ENCODE peak calls at places on chromosomes 2 and 18, in nine cellular contexts. O is psoas muscle, F is fibroblast of mammary gland, D is DND-41, W is AG04449, R is A549, J is endothelial cell of umbilical vein, I is mammary epithelial cell, K is WERI-Rb-1. N is an unnamed sample.

GRCh38 chr2:23199115-23199918 is 185.7 kb upstream of the KLHL29 start:
- DNase-seq in W (no peak), R (peak), D (peak), F (peak), O (no peak), J (no peak), I (peak), K (peak), N (no peak)

GRCh38 chr2:201779996-201780673 is 598 bp downstream of the ALS2 start:
- DNase-seq in I (no peak), W (no peak), R (peak), O (no peak), J (peak), D (no peak), K (peak), F (no peak), N (peak)

GRCh38 chr18:11175266-11175947 is 26.0 kb upstream of the PIEZO2 start:
- DNase-seq in W (peak), F (peak), J (no peak), K (no peak), I (no peak), R (no peak), D (no peak), O (no peak), N (peak)

GRCh38 chr2:109457811-109458210 is 156.0 kb downstream of the SEPTIN10 start:
- DNase-seq in W (no peak), F (no peak), I (no peak), D (no peak), R (no peak), J (no peak), K (no peak), O (no peak), N (peak)

GRCh38 chr2:1607236-1607920 is 136.9 kb downstream of the PXDN start:
- DNase-seq in K (no peak), F (no peak), R (no peak), I (no peak), W (no peak), D (no peak), J (no peak), O (no peak), N (no peak)

GRCh38 chr2:142217804-142218203 is 87.0 kb upstream of the LRP1B start:
- DNase-seq in F (peak), D (no peak), J (no peak), O (no peak), I (peak), R (no peak), W (no peak), K (no peak), N (peak)

GRCh38 chr2:233668605-233669260 is 3.0 kb upstream of the UGT1A9 start:
- DNase-seq in I (no peak), O (no peak), J (no peak), D (no peak), F (no peak), W (no peak), K (no peak), R (peak), N (no peak)

GRCh38 chr18:12462242-12462641 is 54.5 kb downstream of the PRELID3A start:
- DNase-seq in O (no peak), I (no peak), K (no peak), W (no peak), R (no peak), J (no peak), F (no peak), D (no peak), N (no peak)

GRCh38 chr2:206353685-206354084 is 79.2 kb downstream of the ZDBF2 start:
- DNase-seq in F (peak), I (no peak), J (no peak), R (peak), K (no peak), O (no peak), D (no peak), W (no peak), N (no peak)

GRCh38 chr18:39450958-39451357 is 1885.4 kb upstream of the CELF4 start:
- DNase-seq in F (no peak), O (no peak), I (no peak), R (no peak), J (no peak), K (no peak), W (no peak), D (no peak), N (no peak)

GRCh38 chr2:201363857-201364560 is 6.9 kb upstream of the FLACC1 start:
- DNase-seq in W (no peak), I (peak), O (no peak), K (peak), F (peak), R (peak), D (peak), J (peak), N (peak)

GRCh38 chr2:200525551-200525881 is 491 bp upstream of the SGO2 start:
- DNase-seq in D (no peak), J (no peak), R (no peak), K (no peak), W (no peak), I (no peak), F (no peak), O (no peak), N (no peak)

GRCh38 chr2:185583058-185583816 is 155.4 kb upstream of the FSIP2 start:
- DNase-seq in D (no peak), R (peak), I (peak), J (no peak), O (no peak), K (no peak), W (no peak), F (peak), N (peak)

GRCh38 chr2:7685342-7686015 is 768.3 kb downstream of the RNF144A start:
- DNase-seq in K (no peak), R (peak), W (no peak), D (no peak), J (no peak), F (peak), I (peak), O (no peak), N (no peak)

GRCh38 chr2:113915067-113915819 is 25.4 kb downstream of the ACTR3 start:
- DNase-seq in R (no peak), O (no peak), W (no peak), K (no peak), J (no peak), F (no peak), I (no peak), D (no peak), N (no peak)

GRCh38 chr2:54957321-54957999 is 92.8 kb downstream of the RTN4 start:
- DNase-seq in K (no peak), R (no peak), J (no peak), I (no peak), D (no peak), F (no peak), O (no peak), W (no peak), N (no peak)

GRCh38 chr18:69787825-69788547 is 159.7 kb downstream of the CD226 start:
- DNase-seq in F (peak), O (no peak), J (peak), R (peak), K (no peak), D (no peak), I (peak), W (peak), N (peak)

GRCh38 chr2:26519396-26519991 is 41.6 kb upstream of the OTOF start:
- DNase-seq in O (no peak), F (no peak), R (no peak), I (no peak), J (no peak), D (peak), W (no peak), K (peak), N (no peak)

GRCh38 chr2:85409719-85410583 is at the start of gene CAPG:
- DNase-seq in K (no peak), D (peak), J (no peak), O (peak), F (no peak), I (peak), R (peak), W (no peak), N (no peak)

GRCh38 chr2:231795525-231796327 is 9.5 kb downstream of the COPS7B start:
- DNase-seq in R (peak), O (no peak), W (no peak), D (no peak), K (no peak), F (peak), I (peak), J (peak), N (peak)

GRCh38 chr2:221461911-221462310 is 110.2 kb downstream of the EPHA4 start:
- DNase-seq in O (no peak), J (no peak), F (no peak), W (peak), D (no peak), R (no peak), K (no peak), I (peak), N (peak)

GRCh38 chr2:168666339-168666738 is 136.1 kb upstream of the NOSTRIN start:
- DNase-seq in J (no peak), F (peak), O (no peak), K (no peak), I (peak), R (no peak), D (no peak), W (no peak), N (peak)

GRCh38 chr2:147082850-147083522 is 761.8 kb upstream of the ACVR2A start:
- DNase-seq in D (peak), W (no peak), O (no peak), F (peak), J (peak), I (peak), K (peak), R (peak), N (peak)

GRCh38 chr2:216116418-216116817 is 7.3 kb downstream of the XRCC5 start:
- DNase-seq in O (no peak), J (no peak), W (no peak), F (no peak), K (no peak), D (no peak), I (no peak), R (no peak), N (no peak)

GRCh38 chr2:70461981-70462876 is 91.4 kb downstream of the TGFA start:
- DNase-seq in O (no peak), W (no peak), D (no peak), J (no peak), K (no peak), I (no peak), R (no peak), F (no peak), N (no peak)

GRCh38 chr18:50494569-50494968 is 65.3 kb upstream of the MAPK4 start:
- DNase-seq in K (no peak), J (no peak), F (peak), W (no peak), R (no peak), I (no peak), O (no peak), D (no peak), N (no peak)

GRCh38 chr2:134170269-134170668 is 83.6 kb upstream of the MGAT5 start:
- DNase-seq in F (peak), D (no peak), K (no peak), I (no peak), W (no peak), J (no peak), O (no peak), R (no peak), N (no peak)

GRCh38 chr18:57122906-57123510 is 23.9 kb upstream of the BOD1L2 start:
- DNase-seq in D (no peak), J (no peak), F (no peak), K (no peak), I (no peak), O (no peak), W (no peak), R (no peak), N (no peak)

GRCh38 chr2:228768818-228769217 is 502.3 kb downstream of the PID1 start:
- DNase-seq in J (no peak), F (peak), W (no peak), I (peak), D (no peak), K (no peak), R (no peak), O (no peak), N (peak)

GRCh38 chr2:100561191-100561590 is 1.6 kb upstream of the PDCL3 start:
- DNase-seq in R (no peak), F (peak), K (no peak), D (no peak), W (no peak), I (no peak), J (no peak), O (no peak), N (no peak)

GRCh38 chr2:21047161-21048009 is 3.5 kb upstream of the APOB start:
- DNase-seq in R (no peak), F (no peak), J (no peak), O (no peak), W (no peak), K (no peak), D (no peak), I (no peak), N (no peak)

DNA sequence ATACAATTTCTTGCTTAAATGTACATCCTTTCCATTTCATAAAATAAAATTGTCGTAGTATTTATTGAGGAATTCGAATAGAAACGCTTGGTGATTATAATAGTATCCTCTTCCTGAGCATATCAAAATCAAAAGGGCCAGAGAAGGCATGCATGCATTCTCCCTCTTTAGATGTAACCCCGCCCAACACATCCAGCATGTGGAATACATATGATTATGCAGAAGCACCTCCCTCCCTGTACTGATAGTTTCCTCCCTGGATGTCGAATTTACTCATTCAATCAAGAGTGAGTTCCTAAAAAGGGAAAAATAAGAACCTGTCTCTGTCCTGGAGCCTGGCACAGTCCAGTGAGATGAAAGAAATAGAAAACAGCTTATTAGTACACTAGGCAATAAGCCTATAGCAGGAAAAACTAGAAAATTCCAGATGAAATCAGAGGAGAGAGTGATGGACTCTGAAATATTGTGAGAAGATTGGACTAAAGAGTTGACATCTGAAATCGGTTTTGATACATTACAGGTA is 262.9 kb downstream of the RDH14 start:
- DNase-seq in O (no peak), R (no peak), F (no peak), K (no peak), I (no peak), J (peak), W (no peak), D (no peak), N (no peak)
- H3K4me3 ChIP-seq in O (no peak), R (no peak), F (no peak), K (no peak), I (no peak), J (peak), W (no peak), D (no peak), N (no peak)

GRCh38 chr2:167292430-167293171 is 404.3 kb downstream of the XIRP2 start:
- DNase-seq in W (peak), K (peak), D (no peak), F (peak), J (peak), I (peak), R (peak), O (peak), N (peak)
- TF ChIP-seq CTCF in W (peak), K (peak), D (no peak), F (peak), J (peak), I (no peak), R (peak), O (no peak), N (peak)

DNA sequence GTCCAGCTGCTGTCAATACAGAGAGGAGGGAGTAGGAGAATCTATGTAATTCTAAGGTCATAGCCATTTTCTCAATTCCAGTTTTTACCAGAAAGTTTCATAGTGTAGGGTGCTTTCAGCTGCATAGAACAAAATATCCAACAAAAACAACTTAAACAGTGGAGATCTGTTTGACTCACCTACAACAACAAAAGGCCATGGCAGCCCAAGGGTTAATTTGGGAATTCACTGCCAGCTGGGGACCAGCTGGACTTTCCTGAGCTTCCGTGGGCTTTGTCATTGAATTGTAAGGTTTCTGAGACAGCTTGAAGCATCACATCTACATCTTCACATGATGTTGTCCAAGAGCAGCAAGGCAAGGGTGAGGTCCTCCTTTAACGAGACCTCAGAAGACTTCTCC is 512.7 kb downstream of the IRS1 start:
- DNase-seq in J (no peak), R (no peak), F (no peak), O (no peak), K (no peak), D (no peak), W (no peak), I (no peak), N (no peak)
- H3K4me3 ChIP-seq in J (no peak), R (no peak), F (no peak), O (no peak), K (no peak), D (no peak), W (no peak), I (no peak), N (no peak)

GRCh38 chr2:170772295-170772694 is 2.1 kb downstream of the ERICH2 start:
- DNase-seq in D (no peak), I (no peak), J (no peak), W (no peak), R (no peak), K (no peak), O (no peak), F (no peak), N (no peak)

GRCh38 chr2:170771049-170771937 is 1.1 kb downstream of the ERICH2 start:
- DNase-seq in J (no peak), I (peak), F (peak), R (peak), O (no peak), W (no peak), K (no peak), D (no peak), N (peak)

GRCh38 chr2:170770008-170770303 is 222 bp upstream of the ERICH2 start:
- DNase-seq in J (no peak), I (no peak), O (no peak), D (no peak), W (no peak), R (no peak), K (no peak), F (no peak), N (no peak)

GRCh38 chr2:170774074-170774473 is 3.9 kb downstream of the ERICH2 start:
- DNase-seq in I (no peak), O (no peak), J (no peak), D (no peak), W (no peak), R (no peak), K (no peak), F (no peak), N (no peak)

DNA sequence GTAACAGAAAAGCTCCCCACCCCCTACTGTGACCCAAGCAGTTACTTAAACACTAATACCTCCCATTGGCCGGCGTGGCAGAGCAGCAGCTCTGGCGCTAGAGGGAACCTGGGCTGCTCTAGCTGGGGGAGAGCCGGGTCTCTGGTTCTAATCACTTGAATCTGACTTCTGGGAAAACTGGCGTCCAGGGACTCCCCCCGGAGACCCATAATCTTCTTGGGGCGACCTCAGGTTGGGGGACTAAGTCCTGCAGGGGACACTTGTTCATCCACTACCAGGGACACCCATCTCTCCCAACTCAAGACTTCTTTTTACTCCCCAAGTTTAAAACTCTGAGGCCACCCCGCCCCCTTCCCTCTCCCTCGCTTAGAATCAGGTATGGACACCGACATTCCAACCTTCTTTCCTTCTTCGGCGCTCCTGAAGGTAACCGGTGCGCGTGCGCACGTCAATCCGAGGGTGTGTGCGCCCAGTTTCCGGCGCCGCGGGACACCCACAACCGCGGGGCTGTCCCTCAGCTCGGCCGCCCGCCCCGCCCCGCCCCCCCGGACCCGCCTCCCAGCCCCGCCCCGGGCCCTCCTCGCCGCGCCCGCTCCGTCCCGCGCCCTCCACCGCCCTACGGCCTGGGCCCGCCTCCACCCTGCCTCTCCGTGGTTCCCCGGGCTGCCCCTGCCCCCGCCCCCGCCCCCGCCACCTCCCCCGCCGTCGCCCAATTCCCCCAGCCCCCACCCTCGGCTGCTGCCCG is at the start of gene ERICH2:
- DNase-seq in F (peak), D (no peak), I (peak), K (peak), J (peak), W (no peak), O (peak), R (peak), N (peak)
- TF ChIP-seq CTCF in F (peak), D (no peak), I (no peak), K (no peak), J (no peak), W (peak), O (peak), R (no peak), N (peak)

GRCh38 chr2:138718405-138718804 is 61.8 kb downstream of the NXPH2 start:
- DNase-seq in W (no peak), J (no peak), O (no peak), R (no peak), F (no peak), I (peak), K (no peak), D (no peak), N (no peak)
- H3K4me3 ChIP-seq in W (no peak), J (no peak), O (no peak), R (no peak), F (no peak), I (no peak), K (no peak), D (no peak), N (no peak)

DNA sequence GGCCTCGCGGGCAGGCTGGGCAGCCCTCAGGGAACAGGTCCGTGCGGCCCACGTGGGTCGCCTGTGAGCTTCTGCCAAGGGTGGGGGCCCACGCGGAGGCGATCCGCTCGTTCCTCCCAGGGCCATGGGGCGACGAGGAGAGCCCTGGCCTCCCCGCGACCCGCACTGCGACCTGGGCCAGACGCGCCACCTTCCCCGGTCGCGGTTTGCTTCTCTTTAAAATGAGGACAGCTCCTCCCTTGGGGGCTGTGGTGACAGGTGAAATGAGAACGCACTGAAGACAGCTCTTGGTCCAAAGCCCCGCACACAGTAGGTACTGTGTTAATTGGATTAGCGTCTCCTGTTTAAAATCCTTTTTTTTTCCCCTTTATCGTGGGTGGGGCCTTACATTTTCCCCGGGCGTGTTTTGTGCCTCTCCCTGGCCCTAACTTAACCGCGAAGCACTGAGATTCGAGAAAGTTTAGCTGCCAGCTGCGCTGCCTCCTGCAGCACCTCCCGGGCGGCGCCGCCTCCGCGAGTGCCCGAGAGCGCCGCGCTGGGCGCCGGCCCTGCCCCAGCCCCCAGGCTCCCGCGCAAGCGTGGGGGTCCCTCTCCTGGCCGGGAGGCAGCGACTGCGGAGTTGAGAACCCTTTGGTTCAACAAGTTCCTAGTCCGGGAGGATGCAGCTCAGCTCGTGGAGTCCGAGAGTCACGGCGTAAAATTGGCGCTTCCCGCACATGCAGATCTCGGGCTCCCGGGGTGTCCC is 1.1 kb downstream of the HPCAL1 start:
- DNase-seq in D (peak), O (no peak), K (peak), F (peak), I (peak), J (peak), R (peak), W (no peak), N (peak)
- TF ChIP-seq CTCF in D (peak), O (peak), K (peak), F (no peak), I (peak), J (peak), R (peak), W (peak), N (peak)

GRCh38 chr2:238848941-238849853 is 1.3 kb downstream of the TWIST2 start:
- DNase-seq in J (peak), W (no peak), O (no peak), K (no peak), D (no peak), F (peak), R (no peak), I (peak), N (peak)
- H3K4me3 ChIP-seq in J (peak), W (peak), O (peak), K (no peak), D (no peak), F (peak), R (peak), I (peak), N (peak)

GRCh38 chr2:59584958-59585357 is 968.5 kb downstream of the BCL11A start:
- DNase-seq in O (no peak), J (no peak), F (no peak), K (peak), I (no peak), W (no peak), D (peak), R (peak), N (no peak)
- TF ChIP-seq CTCF in O (no peak), J (no peak), F (no peak), K (peak), I (no peak), W (no peak), D (peak), R (no peak), N (no peak)